ENCODE peak calls at places on chromosomes 4 and X, in ten cellular contexts. Y is tibial artery, I is IMR-90, C is thoracic aorta, J is neural progenitor cell, E is uterus, R is endothelial cell of umbilical vein, D is ovary, X is fibroblast of lung, F is thyroid gland. G is an unnamed sample.

GRCh38 chrX:48835524-48836329 is at the start of gene PCSK1N:
- DNase-seq in I (no peak), Y (no peak), C (no peak), F (no peak), J (peak; percentile 51), X (no peak), R (no peak), E (no peak), D (no peak), G (peak; percentile 18)

GRCh38 chr4:1207603-1208265 is 35.4 kb upstream of the SPON2 start:
- DNase-seq in J (no peak), R (no peak), Y (peak; percentile 31), F (peak; percentile 65), X (peak; percentile 95), D (peak; percentile 86), E (peak; percentile 84), C (no peak), I (peak; percentile 87), G (peak; percentile 61)

GRCh38 chr4:123417813-123418212 is 21.2 kb downstream of the SPRY1 start:
- DNase-seq in D (no peak), I (no peak), Y (no peak), C (no peak), J (no peak), R (no peak), F (no peak), X (no peak), E (no peak), G (no peak)

GRCh38 chr4:5888222-5888701 is 4.6 kb downstream of the CRMP1 start:
- DNase-seq in C (no peak), D (no peak), Y (no peak), E (no peak), X (no peak), R (no peak), I (no peak), J (peak; percentile 92), F (no peak), G (peak; percentile 62)

GRCh38 chr4:123170843-123171242 is 225.8 kb upstream of the SPRY1 start:
- DNase-seq in X (no peak), E (no peak), R (no peak), Y (no peak), D (no peak), F (no peak), I (peak; percentile 4), J (no peak), C (no peak), G (no peak)

GRCh38 chr4:86927843-86928395 is 6.9 kb upstream of the AFF1 start:
- DNase-seq in F (no peak), Y (peak; percentile 63), C (no peak), E (peak; percentile 91), R (peak; percentile 43), J (no peak), D (peak; percentile 35), X (peak; percentile 98), I (peak; percentile 99), G (no peak)

GRCh38 chr4:148056879-148057278 is 325.0 kb downstream of the ARHGAP10 start:
- DNase-seq in J (peak; percentile 43), Y (peak; percentile 58), F (peak; percentile 13), I (peak; percentile 77), C (peak; percentile 6), E (no peak), X (peak; percentile 49), R (peak; percentile 25), D (no peak), G (peak; percentile 31)

GRCh38 chr4:62709618-62710252 is 1509.6 kb downstream of the ADGRL3 start:
- DNase-seq in F (no peak), I (peak; percentile 0), D (no peak), R (no peak), E (no peak), Y (no peak), C (no peak), J (peak; percentile 57), X (peak; percentile 58), G (no peak)

GRCh38 chrX:33840176-33840575 is 291.9 kb downstream of the FAM47A start:
- DNase-seq in X (no peak), Y (no peak), I (no peak), J (peak; percentile 63), E (no peak), F (peak; percentile 32), R (no peak), C (no peak), D (no peak), G (no peak)

GRCh38 chrX:108131471-108131870 is 39.9 kb downstream of the ATG4A start:
- DNase-seq in D (no peak), F (no peak), X (no peak), J (no peak), C (no peak), Y (no peak), R (peak; percentile 88), I (peak; percentile 42), E (no peak), G (no peak)

GRCh38 chr4:173181769-173182374 is 13.3 kb downstream of the GALNT7 start:
- DNase-seq in F (no peak), C (no peak), Y (no peak), E (no peak), D (no peak), R (peak; percentile 88), X (peak; percentile 59), J (no peak), I (peak; percentile 80), G (no peak)

GRCh38 chr4:182778222-182778982 is 138.8 kb downstream of the DCTD start:
- DNase-seq in I (peak; percentile 63), F (no peak), J (no peak), D (no peak), X (no peak), R (peak; percentile 36), Y (no peak), E (no peak), C (no peak), G (no peak)

GRCh38 chrX:119407681-119408080 is 8.5 kb downstream of the SLC25A43 start:
- DNase-seq in D (no peak), C (no peak), F (no peak), I (peak; percentile 30), X (no peak), E (no peak), Y (no peak), R (no peak), J (no peak), G (no peak)

GRCh38 chrX:154855256-154855655 is 20.8 kb upstream of the SMIM9 start:
- DNase-seq in J (no peak), X (no peak), E (no peak), I (no peak), C (no peak), R (no peak), Y (no peak), D (no peak), F (no peak), G (no peak)

GRCh38 chr4:152390216-152390615 is 145.7 kb downstream of the FBXW7 start:
- DNase-seq in Y (no peak), R (no peak), J (no peak), C (no peak), E (no peak), D (no peak), X (no peak), I (no peak), F (no peak), G (no peak)
- H3K27ac ChIP-seq in Y (no peak overlapping the region), R (no peak overlapping the region), J (no peak overlapping the region), C (no peak overlapping the region), E (no peak overlapping the region), D (no peak overlapping the region), X (no peak overlapping the region), I (no peak overlapping the region), F (no peak overlapping the region), G (no peak overlapping the region)

DNA sequence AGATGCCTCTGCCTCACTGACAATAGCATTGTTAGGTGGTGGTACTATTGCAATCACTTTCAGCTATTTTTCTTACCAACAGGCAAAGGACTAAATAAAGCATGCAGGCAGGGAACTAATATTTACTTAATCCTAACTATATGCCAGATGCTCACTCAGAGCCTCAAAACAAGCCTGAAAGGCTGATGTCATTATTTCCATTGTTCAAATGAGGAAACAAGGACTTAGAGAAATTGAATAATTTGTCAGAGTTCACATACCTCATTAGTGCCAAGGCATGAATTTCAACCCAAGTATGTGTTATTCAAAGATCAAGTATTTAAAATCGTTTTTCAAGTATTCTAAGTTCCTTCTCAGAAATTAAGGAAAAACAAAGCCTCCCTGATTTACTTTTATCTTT is 374.9 kb upstream of the TECRL start:
- DNase-seq in I (no peak), R (peak; percentile 88), F (no peak), J (no peak), Y (no peak), E (no peak), X (no peak), C (no peak), D (no peak), G (no peak)
- H3K27ac ChIP-seq in I (no peak overlapping the region), R (peak overlapping the region; percentile 72), F (no peak overlapping the region), J (no peak overlapping the region), Y (no peak overlapping the region), E (no peak overlapping the region), X (no peak overlapping the region), C (peak overlapping the region; percentile 54), D (no peak overlapping the region), G (no peak overlapping the region)

GRCh38 chr4:3322059-3322550 is 29.3 kb downstream of the RGS12 start:
- DNase-seq in I (peak; percentile 46), C (no peak), D (no peak), R (no peak), E (no peak), J (peak; percentile 85), X (peak; percentile 27), Y (no peak), F (no peak), G (no peak)
- H3K27ac ChIP-seq in I (no peak overlapping the region), C (no peak overlapping the region), D (peak overlapping the region; percentile 41), R (no peak overlapping the region), E (no peak overlapping the region), J (peak overlapping the region; percentile 96), X (no peak overlapping the region), Y (no peak overlapping the region), F (no peak overlapping the region), G (peak overlapping the region; percentile 91)

GRCh38 chr4:8495803-8496202 is 55.2 kb downstream of the TRMT44 start:
- DNase-seq in E (no peak), F (no peak), J (no peak), R (no peak), C (no peak), D (no peak), Y (no peak), X (no peak), I (no peak), G (no peak)

GRCh38 chr4:8497762-8498161 is 57.2 kb downstream of the TRMT44 start:
- DNase-seq in C (no peak), X (no peak), I (no peak), Y (no peak), F (no peak), J (no peak), E (no peak), D (no peak), R (no peak), G (no peak)

GRCh38 chr4:8494983-8495548 is 54.5 kb downstream of the TRMT44 start:
- DNase-seq in J (no peak), R (no peak), C (no peak), D (no peak), Y (no peak), X (no peak), F (no peak), I (no peak), E (no peak), G (no peak)

GRCh38 chr4:8494218-8494617 is 53.6 kb downstream of the TRMT44 start:
- DNase-seq in Y (no peak), C (no peak), X (no peak), R (no peak), E (no peak), I (no peak), J (no peak), D (no peak), F (no peak), G (no peak)

DNA sequence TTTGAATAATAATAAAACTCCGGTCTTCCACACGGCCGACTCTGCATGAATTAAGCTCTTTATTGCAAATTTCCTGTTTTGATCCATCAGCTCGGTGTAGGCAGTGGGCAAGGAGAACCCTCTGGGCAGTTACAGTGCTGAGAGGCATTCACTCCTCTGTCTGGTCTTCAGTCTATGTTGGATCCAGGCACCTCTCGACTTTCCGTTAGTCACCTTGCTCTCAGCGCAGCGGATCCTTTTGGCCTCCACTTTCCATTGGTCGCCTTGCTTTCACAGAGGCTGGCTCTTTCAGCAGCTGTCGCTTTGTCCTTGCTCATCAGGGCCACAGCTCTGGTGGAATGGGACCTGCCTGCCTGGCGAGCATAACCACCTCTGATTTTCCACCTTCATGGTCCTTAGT is 52.9 kb downstream of the TRMT44 start:
- DNase-seq in J (no peak), R (no peak), X (no peak), F (no peak), D (no peak), E (no peak), Y (no peak), I (no peak), C (no peak), G (no peak)
- H3K27ac ChIP-seq in J (no peak overlapping the region), R (no peak overlapping the region), X (no peak overlapping the region), F (no peak overlapping the region), D (no peak overlapping the region), E (no peak overlapping the region), Y (no peak overlapping the region), I (no peak overlapping the region), C (no peak overlapping the region), G (no peak overlapping the region)